ENCODE peak calls at places on chromosome 1, in six cellular contexts. F, H, N, X, V and R are unnamed samples.

GRCh38 chr1:112373841-112374240 is 22.2 kb upstream of the CTTNBP2NL start:
- DNase-seq in F (no peak), H (no peak), N (no peak), X (no peak), V (no peak), R (no peak)

GRCh38 chr1:177384461-177384860 is 213.7 kb downstream of the BRINP2 start:
- DNase-seq in F (no peak), H (no peak), N (no peak), X (no peak), V (no peak), R (no peak)

GRCh38 chr1:5968161-5968736 is 24.0 kb downstream of the NPHP4 start:
- DNase-seq in F (no peak), H (peak), N (no peak), X (no peak), V (no peak), R (no peak)

GRCh38 chr1:111197598-111198289 is 2.7 kb downstream of the DENND2D start:
- DNase-seq in F (peak), H (no peak), N (no peak), X (no peak), V (no peak), R (no peak)

GRCh38 chr1:242873661-242874060 is 349.2 kb upstream of the PLD5 start:
- DNase-seq in F (no peak), H (no peak), N (no peak), X (no peak), V (no peak), R (no peak)

GRCh38 chr1:3355089-3355488 is 99.4 kb upstream of the ARHGEF16 start:
- DNase-seq in F (no peak), H (no peak), N (no peak), X (no peak), V (no peak), R (no peak)

GRCh38 chr1:2611034-2611501 is 21.7 kb downstream of the MMEL1 start:
- DNase-seq in F (peak), H (peak), N (peak), X (no peak), V (peak), R (peak)

GRCh38 chr1:84573481-84573966 is 716 bp downstream of the CTBS start:
- DNase-seq in F (no peak), H (no peak), N (no peak), X (no peak), V (no peak), R (no peak)

GRCh38 chr1:178086294-178087255 is 7.3 kb upstream of the RASAL2 start:
- DNase-seq in F (no peak), H (no peak), N (no peak), X (no peak), V (no peak), R (no peak)

GRCh38 chr1:98366343-98366742 is 295.2 kb upstream of the SNX7 start:
- DNase-seq in F (no peak), H (no peak), N (no peak), X (no peak), V (no peak), R (no peak)

DNA sequence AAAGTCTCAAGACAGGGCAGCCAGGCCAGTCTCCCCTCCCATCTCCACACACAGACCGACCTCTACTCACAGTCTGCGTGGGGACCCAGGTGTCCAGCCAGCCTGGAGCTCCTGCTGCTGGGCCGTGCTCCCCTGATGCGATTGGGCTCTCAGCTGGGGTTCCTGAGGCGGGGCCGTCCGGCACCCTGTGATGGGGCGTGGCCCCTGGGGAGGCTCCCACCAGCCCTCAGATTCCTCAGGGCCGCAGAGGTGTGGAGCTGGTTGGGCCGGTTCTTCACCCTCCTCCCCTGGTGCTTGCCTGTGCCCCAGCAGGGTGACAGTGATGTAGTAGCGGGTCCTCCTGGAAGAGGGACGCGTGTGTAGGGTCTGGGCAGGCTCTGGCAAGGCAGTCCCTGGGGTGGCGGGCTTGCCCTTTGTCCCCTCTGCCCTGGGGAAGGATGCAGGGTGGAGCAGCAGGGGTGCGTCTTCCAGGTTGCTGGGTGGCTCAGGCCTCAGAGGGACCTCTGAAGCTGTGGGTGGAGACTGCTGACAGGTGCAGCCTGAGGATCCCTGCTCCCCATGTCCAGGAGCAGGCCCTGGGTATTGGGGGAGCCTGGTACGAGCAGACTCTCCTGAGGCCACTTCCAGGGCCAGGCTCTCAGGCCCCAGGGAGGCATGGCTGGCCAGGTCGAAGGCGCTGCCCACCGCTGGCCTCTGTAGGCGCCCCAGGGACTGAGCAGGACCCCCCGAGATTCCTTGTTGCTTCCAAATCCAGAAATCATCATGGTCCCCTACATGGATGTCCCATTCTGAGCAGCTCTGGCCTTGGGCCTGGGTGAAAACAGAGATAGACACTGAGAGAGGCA is at the start of gene CRYBG2:
- DNase-seq in F (no peak), H (no peak), N (peak), X (no peak), V (peak), R (no peak)
- TF ChIP-seq POLR2AphosphoS5 in F (no peak), H (no peak), N (no peak), X (no peak), V (peak), R (no peak)

GRCh38 chr1:40039757-40040510 is 595 bp upstream of the CAP1 start:
- DNase-seq in F (peak), H (peak), N (peak), X (peak), V (peak), R (peak)
- TF ChIP-seq POLR2A in F (peak), H (peak), N (peak), X (peak), V (peak), R (peak)

GRCh38 chr1:66251521-66251920 is 282.4 kb upstream of the SGIP1 start:
- DNase-seq in F (no peak), H (no peak), N (no peak), X (no peak), V (no peak), R (no peak)
- TF ChIP-seq POLR2AphosphoS5 in F (no peak), H (no peak), N (no peak), X (no peak), V (no peak), R (no peak)

GRCh38 chr1:201022178-201022823 is 1.2 kb downstream of the KIF21B start:
- DNase-seq in F (no peak), H (no peak), N (no peak), X (no peak), V (no peak), R (no peak)
- TF ChIP-seq POLR2A in F (no peak), H (no peak), N (no peak), X (no peak), V (no peak), R (no peak)

GRCh38 chr1:66336641-66336991 is 197.3 kb upstream of the SGIP1 start:
- DNase-seq in F (no peak), H (no peak), N (no peak), X (no peak), V (no peak), R (no peak)
- TF ChIP-seq POLR2AphosphoS5 in F (no peak), H (no peak), N (no peak), X (no peak), V (no peak), R (no peak)

GRCh38 chr1:33007190-33008050 is 29.3 kb downstream of the AK2 start:
- DNase-seq in F (peak), H (no peak), N (no peak), X (no peak), V (peak), R (no peak)
- TF ChIP-seq POLR2A in F (no peak), H (no peak), N (no peak), X (no peak), V (no peak), R (no peak)